ENCODE peak calls at places on chromosomes 3 and 15, in six cellular contexts. One of them, this sample, is unnamed.

GRCh38 chr3:8239718-8240698 is 261.6 kb upstream of the LMCD1 start:
- DNase-seq in AG09309: peak; percentile 20
- DNase-seq in RCC 7860: peak; percentile 42
- DNase-seq in left cardiac atrium: peak; percentile 20
- DNase-seq in activated naive CD4-positive, alpha-beta T cell: no peak
- DNase-seq in T1000: no peak
- DNase-seq in this sample: peak; percentile 30

GRCh38 chr15:67999320-68000100 is 54.6 kb upstream of the PIAS1 start:
- DNase-seq in AG09309: no peak
- DNase-seq in RCC 7860: no peak
- DNase-seq in left cardiac atrium: no peak
- DNase-seq in activated naive CD4-positive, alpha-beta T cell: no peak
- DNase-seq in T1000: no peak
- DNase-seq in this sample: no peak

GRCh38 chr15:95958417-95958816 is 372.1 kb upstream of the NR2F2 start:
- DNase-seq in AG09309: no peak
- DNase-seq in RCC 7860: no peak
- DNase-seq in left cardiac atrium: no peak
- DNase-seq in activated naive CD4-positive, alpha-beta T cell: no peak
- DNase-seq in T1000: no peak
- DNase-seq in this sample: no peak

GRCh38 chr3:8852511-8852910 is 83.1 kb upstream of the OXTR start:
- DNase-seq in AG09309: no peak
- DNase-seq in RCC 7860: no peak
- DNase-seq in left cardiac atrium: no peak
- DNase-seq in activated naive CD4-positive, alpha-beta T cell: no peak
- DNase-seq in T1000: no peak
- DNase-seq in this sample: no peak

GRCh38 chr3:1611824-1612223 is 486.8 kb upstream of the CNTN4 start:
- DNase-seq in AG09309: no peak
- DNase-seq in RCC 7860: no peak
- DNase-seq in left cardiac atrium: no peak
- DNase-seq in activated naive CD4-positive, alpha-beta T cell: no peak
- DNase-seq in T1000: no peak
- DNase-seq in this sample: no peak

GRCh38 chr3:119631529-119631928 is 28.9 kb downstream of the POPDC2 start:
- DNase-seq in AG09309: no peak
- DNase-seq in RCC 7860: no peak
- DNase-seq in left cardiac atrium: no peak
- DNase-seq in activated naive CD4-positive, alpha-beta T cell: no peak
- DNase-seq in T1000: no peak
- DNase-seq in this sample: no peak

GRCh38 chr3:10142707-10143560 is 1.4 kb downstream of the VHL start:
- DNase-seq in AG09309: no peak
- DNase-seq in RCC 7860: no peak
- DNase-seq in left cardiac atrium: no peak
- DNase-seq in activated naive CD4-positive, alpha-beta T cell: no peak
- DNase-seq in T1000: no peak
- DNase-seq in this sample: no peak

GRCh38 chr15:62545392-62546227 is 380.5 kb upstream of the C2CD4B start:
- DNase-seq in AG09309: no peak
- DNase-seq in RCC 7860: no peak
- DNase-seq in left cardiac atrium: peak; percentile 31
- DNase-seq in activated naive CD4-positive, alpha-beta T cell: no peak
- DNase-seq in T1000: no peak
- DNase-seq in this sample: no peak

GRCh38 chr15:62348528-62349087 is 183.5 kb upstream of the C2CD4B start:
- DNase-seq in AG09309: no peak
- DNase-seq in RCC 7860: no peak
- DNase-seq in left cardiac atrium: no peak
- DNase-seq in activated naive CD4-positive, alpha-beta T cell: no peak
- DNase-seq in T1000: no peak
- DNase-seq in this sample: no peak

GRCh38 chr3:134807189-134807588 is 12.1 kb downstream of the EPHB1 start:
- DNase-seq in AG09309: no peak
- DNase-seq in RCC 7860: no peak
- DNase-seq in left cardiac atrium: no peak
- DNase-seq in activated naive CD4-positive, alpha-beta T cell: no peak
- DNase-seq in T1000: no peak
- DNase-seq in this sample: no peak

GRCh38 chr15:100918690-100919480 is at the start of gene LRRK1:
- DNase-seq in AG09309: no peak
- DNase-seq in RCC 7860: no peak
- DNase-seq in left cardiac atrium: peak; percentile 54
- DNase-seq in activated naive CD4-positive, alpha-beta T cell: no peak
- DNase-seq in T1000: no peak
- DNase-seq in this sample: no peak

GRCh38 chr3:16504242-16504641 is 9.3 kb downstream of the RFTN1 start:
- DNase-seq in AG09309: peak; percentile 46
- DNase-seq in RCC 7860: no peak
- DNase-seq in left cardiac atrium: no peak
- DNase-seq in activated naive CD4-positive, alpha-beta T cell: no peak
- DNase-seq in T1000: no peak
- DNase-seq in this sample: no peak

GRCh38 chr15:66748320-66748779 is 46.3 kb downstream of the SMAD6 start:
- DNase-seq in AG09309: peak; percentile 71
- DNase-seq in RCC 7860: no peak
- DNase-seq in left cardiac atrium: no peak
- DNase-seq in activated naive CD4-positive, alpha-beta T cell: no peak
- DNase-seq in T1000: no peak
- DNase-seq in this sample: no peak

GRCh38 chr15:51869074-51869425 is 39.6 kb downstream of the TMOD3 start:
- DNase-seq in AG09309: peak; percentile 34
- DNase-seq in RCC 7860: peak; percentile 85
- DNase-seq in left cardiac atrium: no peak
- DNase-seq in activated naive CD4-positive, alpha-beta T cell: no peak
- DNase-seq in T1000: peak; percentile 45
- DNase-seq in this sample: peak; percentile 73

GRCh38 chr3:107367353-107367752 is 9.9 kb upstream of the CCDC54 start:
- DNase-seq in AG09309: peak; percentile 27
- DNase-seq in RCC 7860: peak; percentile 72
- DNase-seq in left cardiac atrium: no peak
- DNase-seq in activated naive CD4-positive, alpha-beta T cell: no peak
- DNase-seq in T1000: peak; percentile 14
- DNase-seq in this sample: peak; percentile 14

GRCh38 chr3:126523745-126524428 is at the start of gene CHST13:
- DNase-seq in AG09309: no peak
- DNase-seq in RCC 7860: no peak
- DNase-seq in left cardiac atrium: peak; percentile 52
- DNase-seq in activated naive CD4-positive, alpha-beta T cell: no peak
- DNase-seq in T1000: no peak
- DNase-seq in this sample: peak; percentile 19

GRCh38 chr15:41936649-41937567 is 35.4 kb downstream of the EHD4 start:
- DNase-seq in AG09309: no peak
- DNase-seq in RCC 7860: peak; percentile 39
- DNase-seq in left cardiac atrium: peak; percentile 81
- DNase-seq in activated naive CD4-positive, alpha-beta T cell: peak; percentile 53
- DNase-seq in T1000: no peak
- DNase-seq in this sample: no peak

GRCh38 chr15:93037341-93038063 is 51.5 kb downstream of the RGMA start:
- DNase-seq in AG09309: no peak
- DNase-seq in RCC 7860: no peak
- DNase-seq in left cardiac atrium: peak; percentile 77
- DNase-seq in activated naive CD4-positive, alpha-beta T cell: no peak
- DNase-seq in T1000: no peak
- DNase-seq in this sample: no peak

GRCh38 chr3:125157183-125157582 is 55.4 kb downstream of the SLC12A8 start:
- DNase-seq in AG09309: no peak
- DNase-seq in RCC 7860: no peak
- DNase-seq in left cardiac atrium: no peak
- DNase-seq in activated naive CD4-positive, alpha-beta T cell: no peak
- DNase-seq in T1000: no peak
- DNase-seq in this sample: no peak

GRCh38 chr15:90201944-90202375 is 830 bp downstream of the SEMA4B start:
- DNase-seq in AG09309: no peak
- DNase-seq in RCC 7860: no peak
- DNase-seq in left cardiac atrium: no peak
- DNase-seq in activated naive CD4-positive, alpha-beta T cell: no peak
- DNase-seq in T1000: no peak
- DNase-seq in this sample: no peak

GRCh38 chr3:106371605-106372292 is 502.9 kb upstream of the CBLB start:
- DNase-seq in AG09309: no peak
- DNase-seq in RCC 7860: no peak
- DNase-seq in left cardiac atrium: no peak
- DNase-seq in activated naive CD4-positive, alpha-beta T cell: no peak
- DNase-seq in T1000: no peak
- DNase-seq in this sample: no peak

GRCh38 chr3:14701676-14702075 is 26.7 kb downstream of the C3orf20 start:
- DNase-seq in AG09309: no peak
- DNase-seq in RCC 7860: no peak
- DNase-seq in left cardiac atrium: no peak
- DNase-seq in activated naive CD4-positive, alpha-beta T cell: no peak
- DNase-seq in T1000: no peak
- DNase-seq in this sample: no peak

GRCh38 chr3:43330981-43331380 is 44.6 kb downstream of the SNRK start:
- DNase-seq in AG09309: no peak
- DNase-seq in RCC 7860: no peak
- DNase-seq in left cardiac atrium: no peak
- DNase-seq in activated naive CD4-positive, alpha-beta T cell: no peak
- DNase-seq in T1000: no peak
- DNase-seq in this sample: no peak

GRCh38 chr15:64162869-64163661 is at the start of gene PPIB:
- DNase-seq in AG09309: peak; percentile 89
- DNase-seq in RCC 7860: peak; percentile 94
- DNase-seq in left cardiac atrium: peak; percentile 99
- DNase-seq in activated naive CD4-positive, alpha-beta T cell: peak; percentile 91
- DNase-seq in T1000: peak; percentile 90
- DNase-seq in this sample: peak; percentile 96

GRCh38 chr3:18717588-18717987 is 292.4 kb upstream of the SATB1 start:
- DNase-seq in AG09309: no peak
- DNase-seq in RCC 7860: no peak
- DNase-seq in left cardiac atrium: no peak
- DNase-seq in activated naive CD4-positive, alpha-beta T cell: no peak
- DNase-seq in T1000: no peak
- DNase-seq in this sample: no peak

GRCh38 chr3:40097507-40098117 is 211.9 kb upstream of the EIF1B start:
- DNase-seq in AG09309: no peak
- DNase-seq in RCC 7860: no peak
- DNase-seq in left cardiac atrium: no peak
- DNase-seq in activated naive CD4-positive, alpha-beta T cell: no peak
- DNase-seq in T1000: no peak
- DNase-seq in this sample: no peak

GRCh38 chr15:81174125-81174524 is 22.6 kb upstream of the IL16 start:
- DNase-seq in AG09309: no peak
- DNase-seq in RCC 7860: no peak
- DNase-seq in left cardiac atrium: no peak
- DNase-seq in activated naive CD4-positive, alpha-beta T cell: no peak
- DNase-seq in T1000: no peak
- DNase-seq in this sample: no peak

GRCh38 chr15:83565553-83566159 is 88.3 kb upstream of the ADAMTSL3 start:
- DNase-seq in AG09309: no peak
- DNase-seq in RCC 7860: peak; percentile 17
- DNase-seq in left cardiac atrium: no peak
- DNase-seq in activated naive CD4-positive, alpha-beta T cell: no peak
- DNase-seq in T1000: no peak
- DNase-seq in this sample: peak; percentile 23

GRCh38 chr15:96807361-96807760 is 476.9 kb downstream of the NR2F2 start:
- DNase-seq in AG09309: no peak
- DNase-seq in RCC 7860: peak; percentile 84
- DNase-seq in left cardiac atrium: no peak
- DNase-seq in activated naive CD4-positive, alpha-beta T cell: no peak
- DNase-seq in T1000: no peak
- DNase-seq in this sample: no peak

GRCh38 chr15:52013151-52013791 is 5.7 kb upstream of the MAPK6 start:
- DNase-seq in AG09309: no peak
- DNase-seq in RCC 7860: peak; percentile 85
- DNase-seq in left cardiac atrium: no peak
- DNase-seq in activated naive CD4-positive, alpha-beta T cell: no peak
- DNase-seq in T1000: no peak
- DNase-seq in this sample: no peak

GRCh38 chr3:11136116-11136515 is 18.2 kb upstream of the HRH1 start:
- DNase-seq in AG09309: no peak
- DNase-seq in RCC 7860: peak; percentile 25
- DNase-seq in left cardiac atrium: no peak
- DNase-seq in activated naive CD4-positive, alpha-beta T cell: no peak
- DNase-seq in T1000: no peak
- DNase-seq in this sample: no peak

GRCh38 chr3:128143496-128143895 is 9.8 kb upstream of the EEFSEC start:
- DNase-seq in AG09309: no peak
- DNase-seq in RCC 7860: no peak
- DNase-seq in left cardiac atrium: no peak
- DNase-seq in activated naive CD4-positive, alpha-beta T cell: no peak
- DNase-seq in T1000: no peak
- DNase-seq in this sample: no peak

GRCh38 chr15:24017470-24017869 is 330.4 kb upstream of the NDN start:
- DNase-seq in AG09309: no peak
- DNase-seq in RCC 7860: no peak
- DNase-seq in left cardiac atrium: no peak
- DNase-seq in activated naive CD4-positive, alpha-beta T cell: no peak
- DNase-seq in T1000: no peak
- DNase-seq in this sample: no peak

GRCh38 chr3:86695752-86696151 is 295.2 kb downstream of the VGLL3 start:
- DNase-seq in AG09309: no peak
- DNase-seq in RCC 7860: no peak
- DNase-seq in left cardiac atrium: no peak
- DNase-seq in activated naive CD4-positive, alpha-beta T cell: no peak
- DNase-seq in T1000: no peak
- DNase-seq in this sample: no peak

GRCh38 chr3:39911465-39912309 is 102.3 kb downstream of the MYRIP start:
- DNase-seq in AG09309: peak; percentile 7
- DNase-seq in RCC 7860: no peak
- DNase-seq in left cardiac atrium: peak; percentile 21
- DNase-seq in activated naive CD4-positive, alpha-beta T cell: no peak
- DNase-seq in T1000: no peak
- DNase-seq in this sample: no peak

GRCh38 chr3:118587037-118587741 is 447.5 kb downstream of the IGSF11 start:
- DNase-seq in AG09309: no peak
- DNase-seq in RCC 7860: no peak
- DNase-seq in left cardiac atrium: no peak
- DNase-seq in activated naive CD4-positive, alpha-beta T cell: no peak
- DNase-seq in T1000: no peak
- DNase-seq in this sample: no peak

GRCh38 chr15:70474367-70474681 is 289.0 kb downstream of the UACA start:
- DNase-seq in AG09309: no peak
- DNase-seq in RCC 7860: no peak
- DNase-seq in left cardiac atrium: peak; percentile 45
- DNase-seq in activated naive CD4-positive, alpha-beta T cell: no peak
- DNase-seq in T1000: no peak
- DNase-seq in this sample: no peak

GRCh38 chr3:189787622-189788021 is 156.4 kb downstream of the TP63 start:
- DNase-seq in AG09309: no peak
- DNase-seq in RCC 7860: no peak
- DNase-seq in left cardiac atrium: no peak
- DNase-seq in activated naive CD4-positive, alpha-beta T cell: no peak
- DNase-seq in T1000: no peak
- DNase-seq in this sample: no peak

This sample was measured in NCI-H460.